ENCODE peak calls at places on chromosome 19, in six cellular contexts. Y, E, J, F, S and L are unnamed samples.

GRCh38 chr19:2603320-2603719 is 99.2 kb downstream of the GNG7 start:
- DNase-seq in Y (no peak), E (no peak), J (peak), F (no peak), S (peak), L (no peak)

GRCh38 chr19:45901432-45901903 is 945 bp downstream of the MYPOP start:
- DNase-seq in Y (no peak), E (no peak), J (peak), F (no peak), S (peak), L (peak)

GRCh38 chr19:19459707-19460251 is 54.3 kb downstream of the GATAD2A start:
- DNase-seq in Y (no peak), E (no peak), J (peak), F (peak), S (no peak), L (no peak)

GRCh38 chr19:14554382-14554812 is 17.5 kb downstream of the NDUFB7 start:
- DNase-seq in Y (no peak), E (no peak), J (no peak), F (peak), S (no peak), L (peak)

GRCh38 chr19:10114651-10115391 is 3.3 kb downstream of the P2RY11 start:
- DNase-seq in Y (no peak), E (no peak), J (no peak), F (peak), S (no peak), L (no peak)

GRCh38 chr19:2711175-2711936 is 8.9 kb upstream of the GNG7 start:
- DNase-seq in Y (no peak), E (no peak), J (no peak), F (peak), S (no peak), L (no peak)

GRCh38 chr19:2551864-2552185 is 75.9 kb downstream of the GADD45B start:
- DNase-seq in Y (no peak), E (no peak), J (peak), F (no peak), S (no peak), L (no peak)

GRCh38 chr19:7326105-7326877 is 22.4 kb upstream of the ARHGEF18 start:
- DNase-seq in Y (peak), E (no peak), J (no peak), F (peak), S (peak), L (peak)

GRCh38 chr19:13579388-13580060 is 73.2 kb upstream of the CACNA1A start:
- DNase-seq in Y (no peak), E (no peak), J (no peak), F (peak), S (no peak), L (no peak)

GRCh38 chr19:3923912-3924311 is 9.0 kb upstream of the NMRK2 start:
- DNase-seq in Y (no peak), E (no peak), J (no peak), F (no peak), S (no peak), L (no peak)

GRCh38 chr19:18475004-18475453 is 37.1 kb upstream of the ISYNA1 start:
- DNase-seq in Y (no peak), E (no peak), J (no peak), F (no peak), S (no peak), L (no peak)

GRCh38 chr19:19464339-19465098 is 50.8 kb downstream of the TSSK6 start:
- DNase-seq in Y (no peak), E (no peak), J (peak), F (no peak), S (peak), L (no peak)

GRCh38 chr19:21508198-21508597 is 2.8 kb downstream of the ZNF429 start:
- DNase-seq in Y (no peak), E (no peak), J (no peak), F (no peak), S (no peak), L (no peak)

GRCh38 chr19:49968279-49968922 is 7.4 kb upstream of the SIGLEC11 start:
- DNase-seq in Y (no peak), E (no peak), J (peak), F (no peak), S (no peak), L (no peak)

GRCh38 chr19:19276386-19276785 is 3.3 kb upstream of the TM6SF2 start:
- DNase-seq in Y (no peak), E (no peak), J (no peak), F (no peak), S (no peak), L (no peak)

GRCh38 chr19:871446-872265 is 12.2 kb downstream of the CFD start:
- DNase-seq in Y (no peak), E (no peak), J (peak), F (no peak), S (peak), L (no peak)

GRCh38 chr19:11261902-11262839 is at the start of gene DOCK6:
- DNase-seq in Y (no peak), E (no peak), J (peak), F (peak), S (peak), L (peak)

GRCh38 chr19:19747357-19748220 is 14.7 kb upstream of the ZNF14 start:
- DNase-seq in Y (no peak), E (no peak), J (peak), F (no peak), S (no peak), L (no peak)

GRCh38 chr19:35909684-35910035 is 1.6 kb upstream of the TYROBP start:
- DNase-seq in Y (no peak), E (no peak), J (peak), F (no peak), S (no peak), L (no peak)

GRCh38 chr19:40542197-40542859 is 34.3 kb upstream of the SHKBP1 start:
- DNase-seq in Y (no peak), E (no peak), J (peak), F (no peak), S (no peak), L (peak)

GRCh38 chr19:10112037-10112751 is 701 bp downstream of the P2RY11 start:
- DNase-seq in Y (no peak), E (no peak), J (no peak), F (peak), S (no peak), L (no peak)

GRCh38 chr19:39937792-39938191 is 3.4 kb upstream of the FCGBP start:
- DNase-seq in Y (no peak), E (no peak), J (no peak), F (peak), S (no peak), L (no peak)

GRCh38 chr19:55447421-55448174 is 4.5 kb upstream of the SHISA7 start:
- DNase-seq in Y (no peak), E (no peak), J (no peak), F (peak), S (peak), L (no peak)

GRCh38 chr19:5534787-5535586 is 32.8 kb downstream of the TINCR start:
- DNase-seq in Y (no peak), E (no peak), J (no peak), F (peak), S (no peak), L (no peak)

GRCh38 chr19:1904385-1905070 is 671 bp upstream of the ADAT3 start:
- DNase-seq in Y (peak), E (peak), J (no peak), F (peak), S (peak), L (peak)

GRCh38 chr19:33193864-33194362 is at the start of gene LRP3:
- DNase-seq in Y (no peak), E (no peak), J (peak), F (peak), S (peak), L (peak)

GRCh38 chr19:43731346-43731745 is 15.5 kb downstream of the IRGC start:
- DNase-seq in Y (no peak), E (no peak), J (no peak), F (no peak), S (no peak), L (no peak)

GRCh38 chr19:6041071-6041470 is 63.1 kb upstream of the RANBP3 start:
- DNase-seq in Y (no peak), E (no peak), J (peak), F (no peak), S (no peak), L (no peak)

GRCh38 chr19:48539503-48540096 is 12.4 kb upstream of the SULT2B1 start:
- DNase-seq in Y (no peak), E (no peak), J (no peak), F (peak), S (no peak), L (peak)

DNA sequence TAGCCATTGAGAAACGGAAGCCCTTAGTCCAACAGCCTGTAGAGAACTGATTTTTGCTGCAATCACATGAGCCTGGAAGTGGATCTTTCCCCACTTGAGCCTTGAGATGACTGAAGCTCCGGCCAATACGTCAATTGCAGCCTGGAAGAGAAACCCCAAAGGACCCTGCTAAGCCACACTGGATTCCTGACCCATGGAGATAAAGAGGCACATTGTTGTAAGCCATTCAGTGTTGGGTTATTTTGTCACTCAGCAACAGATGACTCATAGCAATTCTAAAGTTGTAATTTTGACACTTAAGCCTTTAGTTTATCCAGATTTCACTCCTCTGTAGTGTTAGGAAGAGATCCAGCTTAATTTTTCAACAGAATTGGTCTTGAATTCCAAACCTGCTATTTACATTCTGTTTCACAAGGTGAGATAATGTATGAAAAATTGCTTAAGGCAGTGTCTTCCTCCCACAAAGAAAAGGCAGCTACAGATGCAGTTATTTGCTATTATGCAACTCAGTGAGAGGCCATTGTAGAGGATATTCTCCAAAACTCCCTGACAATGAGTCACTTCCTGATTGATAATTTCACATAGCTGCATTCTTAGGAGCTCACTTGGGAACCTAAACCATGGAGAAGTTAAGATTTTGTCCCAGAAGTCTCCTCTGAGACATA is 59.4 kb upstream of the TSHZ3 start:
- DNase-seq in Y (no peak), E (no peak), J (no peak), F (peak), S (no peak), L (no peak)
- H3K9ac ChIP-seq in Y (no peak), E (no peak), J (no peak), F (no peak), S (no peak), L (no peak)

GRCh38 chr19:47227347-47228167 is 3.4 kb downstream of the BBC3 start:
- DNase-seq in Y (peak), E (peak), J (peak), F (peak), S (peak), L (peak)

GRCh38 chr19:47226426-47227346 is 4.3 kb downstream of the BBC3 start:
- DNase-seq in Y (no peak), E (peak), J (peak), F (peak), S (peak), L (peak)

GRCh38 chr19:47228937-47229673 is 1.9 kb downstream of the BBC3 start:
- DNase-seq in Y (no peak), E (no peak), J (no peak), F (no peak), S (peak), L (peak)

GRCh38 chr19:47228168-47228936 is 2.6 kb downstream of the BBC3 start:
- DNase-seq in Y (no peak), E (no peak), J (peak), F (no peak), S (peak), L (peak)

GRCh38 chr19:47225746-47226425 is 5.1 kb downstream of the BBC3 start:
- DNase-seq in Y (no peak), E (no peak), J (peak), F (peak), S (peak), L (peak)
- TF ChIP-seq CTCF in Y (no peak), E (peak), J (peak), F (no peak), S (peak), L (no peak)

GRCh38 chr19:51901860-51902259 is 3.0 kb downstream of the ZNF649 start:
- DNase-seq in Y (no peak), E (no peak), J (no peak), F (no peak), S (no peak), L (no peak)
- H3K9ac ChIP-seq in Y (no peak), E (no peak), J (no peak), F (no peak), S (no peak), L (no peak)

GRCh38 chr19:15989889-15990288 is 41.1 kb downstream of the OR10H4 start:
- DNase-seq in Y (no peak), E (no peak), J (no peak), F (no peak), S (no peak), L (no peak)
- TF ChIP-seq CTCF in Y (no peak), E (no peak), J (no peak), F (no peak), S (no peak), L (no peak)